ENCODE peak calls at places on chromosome 1, in five cellular contexts. A, I, B, H and J are unnamed samples.

GRCh38 chr1:78141522-78142231 is 95.9 kb downstream of the GIPC2 start:
- DNase-seq in H (no peak), A (no peak), I (no peak), B (no peak), J (no peak)

GRCh38 chr1:238063454-238063853 is 172.7 kb upstream of the ZP4 start:
- DNase-seq in A (no peak), H (no peak), B (no peak), I (peak; percentile 60), J (no peak)

GRCh38 chr1:167263784-167264464 is 43.2 kb downstream of the POU2F1 start:
- DNase-seq in A (no peak), H (no peak), I (no peak), B (no peak), J (no peak)

GRCh38 chr1:91601554-91602322 is 101.1 kb downstream of the CDC7 start:
- DNase-seq in A (no peak), I (no peak), B (no peak), H (no peak), J (no peak)

GRCh38 chr1:109167114-109167513 is 46.6 kb upstream of the SARS1 start:
- DNase-seq in A (no peak), I (peak; percentile 74), H (no peak), B (no peak), J (no peak)

GRCh38 chr1:61182049-61182448 is 99.7 kb downstream of the NFIA start:
- DNase-seq in A (no peak), B (no peak), I (no peak), H (peak; percentile 21), J (no peak)

GRCh38 chr1:15479654-15480347 is 3.9 kb downstream of the CELA2B start:
- DNase-seq in I (no peak), H (no peak), A (no peak), B (no peak), J (no peak)

GRCh38 chr1:52867060-52867845 is 24.7 kb downstream of the ZYG11A start:
- DNase-seq in H (no peak), B (no peak), A (no peak), I (peak; percentile 67), J (no peak)

GRCh38 chr1:47424336-47424982 is 8.4 kb downstream of the FOXE3 start:
- DNase-seq in B (no peak), A (peak; percentile 45), H (no peak), I (no peak), J (no peak)

GRCh38 chr1:155940993-155941844 is at the start of gene RXFP4:
- DNase-seq in A (no peak), B (no peak), H (no peak), I (no peak), J (no peak)

GRCh38 chr1:25990702-25991395 is 7.0 kb downstream of the PAFAH2 start:
- DNase-seq in B (no peak), A (no peak), I (no peak), H (no peak), J (peak; percentile 35)

GRCh38 chr1:202230939-202231645 is 37.5 kb downstream of the LGR6 start:
- DNase-seq in I (no peak), B (no peak), A (no peak), H (no peak), J (no peak)

GRCh38 chr1:109895720-109896504 is 14.7 kb upstream of the CSF1 start:
- DNase-seq in H (no peak), B (no peak), I (no peak), A (peak; percentile 38), J (no peak)